ENCODE peak calls at places on chromosome 3, in nine cellular contexts. O, F, B, N, Y, Q, L, A and H are unnamed samples.
A peak's percentile ranks its signal among the peaks of the same experiment; 100 is the strongest.

GRCh38 chr3:189787622-189788021 is 156.4 kb downstream of the TP63 start:
- DNase-seq in N (no peak), A (peak; percentile 8), Y (no peak), B (no peak), F (no peak), O (no peak), Q (no peak), L (no peak), H (no peak)

GRCh38 chr3:177440456-177441105 is 243.3 kb upstream of the TBL1XR1 start:
- DNase-seq in F (no peak), B (no peak), N (no peak), L (no peak), Q (no peak), O (no peak), A (no peak), Y (no peak), H (no peak)

GRCh38 chr3:186287723-186288122 is 74.3 kb downstream of the DGKG start:
- DNase-seq in O (no peak), N (no peak), Q (no peak), F (no peak), L (no peak), B (no peak), Y (no peak), A (peak; percentile 85), H (no peak)

GRCh38 chr3:100954990-100955389 is 38.2 kb downstream of the ABI3BP start:
- DNase-seq in B (no peak), Y (no peak), F (peak; percentile 5), A (peak; percentile 95), L (no peak), Q (peak; percentile 80), N (no peak), O (no peak), H (no peak)

GRCh38 chr3:54917862-54918261 is 10.0 kb downstream of the LRTM1 start:
- DNase-seq in O (no peak), Q (no peak), Y (no peak), N (no peak), B (no peak), F (no peak), L (no peak), A (no peak), H (no peak)

GRCh38 chr3:172127929-172128580 is 88.7 kb downstream of the FNDC3B start:
- DNase-seq in O (no peak), F (no peak), N (no peak), B (no peak), A (no peak), Y (no peak), Q (no peak), L (no peak), H (no peak)

GRCh38 chr3:27545061-27545460 is 60.9 kb upstream of the SLC4A7 start:
- DNase-seq in A (no peak), F (no peak), B (no peak), Y (no peak), O (no peak), L (no peak), Q (no peak), N (no peak), H (no peak)

GRCh38 chr3:118102737-118103136 is 931.9 kb downstream of the IGSF11 start:
- DNase-seq in A (no peak), B (no peak), N (no peak), Q (no peak), F (no peak), L (no peak), O (no peak), Y (no peak), H (no peak)

GRCh38 chr3:151135548-151136337 is 50.3 kb downstream of the MED12L start:
- DNase-seq in B (no peak), N (no peak), Y (peak; percentile 41), Q (no peak), F (no peak), L (no peak), A (no peak), O (no peak), H (no peak)

GRCh38 chr3:38022887-38023709 is 6.3 kb downstream of the PLCD1 start:
- DNase-seq in B (no peak), O (peak; percentile 36), Y (no peak), F (no peak), Q (no peak), L (peak; percentile 51), A (no peak), N (no peak), H (no peak)
- H3K4me3 ChIP-seq in B (no peak overlapping the region), O (no peak overlapping the region), Y (peak overlapping the region; percentile 66), F (no peak overlapping the region), Q (no peak overlapping the region), L (no peak overlapping the region), A (peak overlapping the region; percentile 81), N (peak overlapping the region; percentile 78), H (no peak overlapping the region)

DNA sequence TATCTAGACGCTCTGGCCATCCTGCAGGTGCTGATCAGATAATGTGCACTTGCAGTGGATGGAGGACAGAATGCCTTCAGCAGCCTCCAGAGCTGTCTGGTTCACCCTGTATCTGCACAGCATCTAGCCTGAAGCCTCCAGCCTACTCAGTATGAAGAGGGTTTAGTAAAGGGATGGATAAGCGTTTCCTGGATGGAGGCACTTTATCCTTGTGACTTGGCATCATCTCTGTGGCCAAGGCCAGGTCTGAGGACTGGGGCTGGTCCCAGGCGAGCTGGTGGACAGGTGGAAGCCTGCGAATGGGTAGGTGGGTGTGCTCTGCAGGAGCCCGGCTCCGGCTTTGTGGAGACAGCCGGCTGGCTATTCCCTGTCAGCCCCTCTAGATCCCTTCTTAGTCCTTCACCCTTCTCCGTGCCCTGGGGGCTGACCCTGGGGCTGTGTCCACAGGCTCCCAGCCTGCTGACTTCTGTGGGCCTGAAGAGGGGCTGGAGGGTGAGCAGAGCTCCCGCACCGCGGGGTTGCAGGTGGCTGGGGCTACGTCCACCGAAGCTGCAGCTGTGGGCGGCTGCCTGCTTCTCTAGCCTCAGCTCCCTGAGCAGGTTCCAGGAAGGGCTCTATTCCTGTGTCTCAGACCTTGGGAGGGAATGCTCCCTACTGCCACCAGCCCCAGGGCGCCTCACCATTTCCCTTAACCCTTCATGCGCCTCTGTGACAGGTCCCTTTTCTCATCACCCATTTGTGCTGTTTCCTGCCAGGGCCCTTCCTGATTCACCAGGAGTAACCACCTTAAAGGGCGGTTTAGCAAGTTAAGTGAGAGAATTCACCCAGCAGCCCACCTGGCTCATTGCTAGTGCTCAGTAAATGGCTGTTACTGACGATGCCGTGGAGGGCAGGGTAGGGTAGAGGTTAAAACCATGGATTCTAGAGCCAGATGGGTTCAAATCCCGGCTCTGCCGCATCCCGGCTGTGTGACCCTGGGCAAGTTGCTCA is 88.1 kb downstream of the WNT7A start:
- DNase-seq in O (no peak), Y (no peak), A (no peak), F (no peak), Q (no peak), N (no peak), L (peak; percentile 28), B (no peak), H (no peak)
- H3K27me3 ChIP-seq in O (no peaks in the 10 kb centered on the region), Y (peaks cover 7% of the 10 kb centered on the region), A (no peaks in the 10 kb centered on the region), F (no peaks in the 10 kb centered on the region), Q (peaks cover 35% of the 10 kb centered on the region), N (no peaks in the 10 kb centered on the region), L (peaks cover 13% of the 10 kb centered on the region), B (peaks cover 21% of the 10 kb centered on the region), H (no peaks in the 10 kb centered on the region)

DNA sequence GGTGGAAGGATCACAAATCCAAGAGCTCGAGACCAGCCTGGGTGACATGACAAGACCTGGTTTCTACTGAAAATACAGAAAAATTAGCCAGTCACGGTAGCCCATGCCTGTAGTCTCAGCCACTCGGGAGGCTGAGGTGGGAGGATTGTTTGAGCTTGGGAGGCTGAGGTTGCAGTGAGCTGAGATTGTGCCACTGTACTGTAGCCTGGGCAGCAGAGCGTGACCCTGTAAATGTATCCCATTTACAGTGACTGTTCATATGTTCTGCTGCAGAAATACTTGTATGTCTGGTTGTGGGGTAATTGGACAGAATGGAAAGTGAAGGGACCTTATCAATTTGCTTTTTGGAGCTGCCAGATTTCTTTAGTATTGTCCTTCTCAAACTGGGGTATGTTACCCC is 24.9 kb downstream of the ATG7 start:
- DNase-seq in F (no peak), Y (no peak), A (no peak), N (no peak), L (no peak), O (no peak), Q (no peak), B (no peak), H (no peak)
- TF ChIP-seq CTCF in F (no peak), Y (no peak), A (no peak), N (no peak), L (no peak), O (no peak), Q (no peak), B (no peak), H (no peak)

GRCh38 chr3:71487418-71487817 is 96.1 kb downstream of the FOXP1 start:
- DNase-seq in O (no peak), B (no peak), Y (no peak), N (no peak), A (no peak), Q (no peak), L (no peak), F (no peak), H (no peak)
- H3K4me3 ChIP-seq in O (no peak overlapping the region), B (no peak overlapping the region), Y (no peak overlapping the region), N (no peak overlapping the region), A (no peak overlapping the region), Q (no peak overlapping the region), L (no peak overlapping the region), F (no peak overlapping the region), H (no peak overlapping the region)

GRCh38 chr3:13657660-13658435 is 108.9 kb downstream of the FBLN2 start:
- DNase-seq in Q (no peak), F (no peak), N (peak; percentile 75), L (no peak), B (no peak), Y (peak; percentile 52), O (peak; percentile 59), A (peak; percentile 8), H (no peak)
- H3K27me3 ChIP-seq in Q (peaks cover 55% of the 10 kb centered on the region), F (peaks cover 5% of the 10 kb centered on the region), N (peaks cover 33% of the 10 kb centered on the region), L (peaks cover 2% of the 10 kb centered on the region), B (peaks cover 5% of the 10 kb centered on the region), Y (peaks cover 28% of the 10 kb centered on the region), O (no peaks in the 10 kb centered on the region), A (peaks cover 3% of the 10 kb centered on the region), H (no peaks in the 10 kb centered on the region)

DNA sequence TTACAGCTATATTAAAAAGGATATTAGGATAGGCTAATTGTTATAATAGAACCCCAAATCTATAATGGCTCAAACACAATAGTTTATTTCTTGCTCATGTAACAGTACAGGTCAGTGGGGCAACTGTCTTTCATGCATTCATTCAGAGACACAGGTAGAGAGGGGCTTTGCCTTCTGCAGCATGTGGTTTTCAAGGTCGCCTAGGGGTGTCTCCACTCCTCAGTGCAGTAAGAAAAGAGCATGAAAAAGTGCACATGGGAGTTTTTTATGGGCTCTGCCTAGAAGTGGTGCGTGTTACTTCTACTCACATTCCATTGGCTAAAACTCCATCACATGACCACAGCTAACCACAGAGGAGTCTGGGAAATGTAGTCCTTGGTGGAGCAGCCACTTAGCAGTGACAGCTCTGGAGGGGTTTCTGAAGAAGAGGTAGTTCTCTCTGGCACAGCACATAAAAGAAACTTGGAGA is 1.8 kb downstream of the ZBTB38 start:
- DNase-seq in Q (peak; percentile 81), Y (peak; percentile 68), N (peak; percentile 91), F (peak; percentile 28), B (peak; percentile 53), O (peak; percentile 51), L (no peak), A (peak; percentile 92), H (no peak)
- TF ChIP-seq CTCF in Q (no peak), Y (no peak), N (peak; percentile 55), F (peak; percentile 41), B (no peak), O (peak; percentile 60), L (peak; percentile 46), A (peak; percentile 39), H (peak; percentile 34)